ENCODE peak calls at places on chromosomes 16 and 17, in eight cellular contexts. X is heart right ventricle; P is IMR-90; E is PC-3; Z is CD4-positive, alpha-beta memory T cell; M is CD4-positive, CD25-positive, alpha-beta regulatory T cell; D is K562; H is SK-N-SH. B is an unnamed sample.

GRCh38 chr17:65332375-65332774 is 195.2 kb downstream of the RGS9 start:
- DNase-seq in P (peak), Z (no peak), E (peak), D (no peak), H (no peak), X (no peak), M (no peak), B (no peak)

GRCh38 chr17:15946611-15947120 is 1.7 kb downstream of the ADORA2B start:
- DNase-seq in Z (no peak), M (no peak), D (no peak), X (no peak), E (peak), P (no peak), H (no peak), B (no peak)

GRCh38 chr17:28878981-28879380 is 18.6 kb downstream of the FLOT2 start:
- DNase-seq in M (peak), Z (no peak), E (peak), P (peak), X (no peak), H (peak), D (peak), B (no peak)

GRCh38 chr16:81544261-81544660 is 99.7 kb downstream of the CMIP start:
- DNase-seq in P (no peak), H (no peak), M (no peak), D (no peak), E (no peak), X (peak), Z (no peak), B (no peak)

GRCh38 chr17:2198917-2199316 is 104.7 kb downstream of the SMG6 start:
- DNase-seq in H (no peak), P (peak), D (no peak), E (no peak), X (no peak), Z (no peak), M (no peak), B (no peak)

GRCh38 chr16:21159281-21159951 is 942 bp downstream of the LDAF1 start:
- DNase-seq in E (peak), M (peak), X (peak), D (peak), P (no peak), Z (peak), H (peak), B (peak)

GRCh38 chr16:11064202-11064540 is 119.8 kb downstream of the CLEC16A start:
- DNase-seq in P (no peak), H (no peak), E (no peak), Z (no peak), X (no peak), M (no peak), D (no peak), B (no peak)

GRCh38 chr16:31411024-31411845 is 16.9 kb downstream of the COX6A2 start:
- DNase-seq in X (no peak), D (no peak), E (no peak), P (no peak), M (no peak), H (no peak), Z (no peak), B (no peak)

GRCh38 chr17:72975509-72975908 is 117.0 kb downstream of the SLC39A11 start:
- DNase-seq in M (no peak), E (no peak), H (no peak), P (no peak), X (no peak), Z (no peak), D (no peak), B (no peak)

GRCh38 chr17:28326114-28326513 is 7.1 kb downstream of the TMEM97 start:
- DNase-seq in X (no peak), Z (no peak), D (no peak), M (no peak), P (no peak), E (peak), H (no peak), B (no peak)

GRCh38 chr16:3071655-3072054 is 6.2 kb downstream of the IL32 start:
- DNase-seq in D (no peak), M (peak), X (no peak), P (no peak), H (no peak), Z (no peak), E (no peak), B (no peak)

GRCh38 chr17:44774271-44775135 is 15.7 kb downstream of the ADAM11 start:
- DNase-seq in M (peak), D (peak), P (peak), E (peak), H (peak), Z (peak), X (peak), B (no peak)

GRCh38 chr17:2690165-2691068 is 21.1 kb downstream of the CLUH start:
- DNase-seq in D (no peak), P (no peak), E (no peak), Z (no peak), H (peak), X (peak), M (no peak), B (no peak)

GRCh38 chr16:77431131-77431670 is 3.6 kb downstream of the ADAMTS18 start:
- DNase-seq in M (no peak), E (peak), P (no peak), H (no peak), Z (no peak), X (no peak), D (no peak), B (no peak)

GRCh38 chr17:42112552-42113176 is at the start of gene DHX58:
- DNase-seq in X (peak), Z (peak), M (peak), P (peak), H (no peak), D (peak), E (no peak), B (peak)

GRCh38 chr17:30221346-30221745 is 14.2 kb downstream of the SLC6A4 start:
- DNase-seq in M (no peak), D (no peak), P (no peak), X (no peak), H (no peak), Z (no peak), E (no peak), B (no peak)

GRCh38 chr17:58086953-58087352 is 3.7 kb downstream of the DYNLL2 start:
- DNase-seq in Z (no peak), P (no peak), H (no peak), M (no peak), D (no peak), X (no peak), E (no peak), B (no peak)

GRCh38 chr16:56513972-56514371 is 5.9 kb downstream of the BBS2 start:
- DNase-seq in X (peak), D (peak), P (peak), Z (peak), E (peak), H (peak), M (peak), B (peak)

GRCh38 chr17:55402374-55402773 is 19.3 kb downstream of the MMD start:
- DNase-seq in X (no peak), D (no peak), P (peak), M (no peak), H (no peak), E (peak), Z (no peak), B (no peak)

GRCh38 chr16:51374346-51374745 is 223.3 kb upstream of the SALL1 start:
- DNase-seq in D (no peak), M (no peak), X (no peak), P (peak), H (no peak), Z (no peak), E (no peak), B (no peak)

GRCh38 chr16:86884256-86884655 is 305.9 kb downstream of the FOXL1 start:
- DNase-seq in H (no peak), E (no peak), Z (no peak), P (no peak), M (no peak), D (no peak), X (no peak), B (no peak)

GRCh38 chr17:28967240-28968135 is 16.2 kb upstream of the PHF12 start:
- DNase-seq in H (no peak), Z (no peak), D (no peak), P (no peak), E (no peak), M (no peak), X (no peak), B (no peak)

GRCh38 chr17:41394254-41395016 is 3.0 kb downstream of the KRT31 start:
- DNase-seq in Z (no peak), D (no peak), E (peak), P (peak), H (no peak), X (no peak), M (no peak), B (peak)

GRCh38 chr16:84569382-84569987 is 48.4 kb downstream of the COTL1 start:
- DNase-seq in M (no peak), Z (no peak), X (no peak), D (no peak), E (no peak), H (no peak), P (no peak), B (no peak)

GRCh38 chr17:82007495-82008257 is 15.0 kb downstream of the CENPX start:
- DNase-seq in M (no peak), E (no peak), H (no peak), X (no peak), Z (no peak), P (no peak), D (no peak), B (no peak)

GRCh38 chr16:4115209-4115940 is 867 bp downstream of the ADCY9 start:
- DNase-seq in P (peak), E (peak), M (peak), X (peak), Z (peak), H (peak), D (peak), B (no peak)

GRCh38 chr16:3059041-3059722 is 6.3 kb upstream of the IL32 start:
- DNase-seq in M (peak), D (peak), P (peak), E (peak), Z (peak), X (peak), H (peak), B (no peak)

GRCh38 chr16:11151156-11151904 is 104.7 kb downstream of the SOCS1 start:
- DNase-seq in D (no peak), H (peak), P (no peak), Z (no peak), E (no peak), M (no peak), X (no peak), B (no peak)

GRCh38 chr16:82432261-82432660 is 194.5 kb upstream of the CDH13 start:
- DNase-seq in E (no peak), X (no peak), D (no peak), P (no peak), M (no peak), Z (no peak), H (no peak), B (no peak)

GRCh38 chr17:61467416-61468262 is 15.4 kb downstream of the TBX4 start:
- DNase-seq in P (peak), H (peak), X (peak), Z (no peak), D (peak), E (peak), M (no peak), B (no peak)
- H3K27ac ChIP-seq in P (peak), H (no peak), X (no peak), Z (no peak), D (no peak), E (no peak), M (no peak), B (no peak)

DNA sequence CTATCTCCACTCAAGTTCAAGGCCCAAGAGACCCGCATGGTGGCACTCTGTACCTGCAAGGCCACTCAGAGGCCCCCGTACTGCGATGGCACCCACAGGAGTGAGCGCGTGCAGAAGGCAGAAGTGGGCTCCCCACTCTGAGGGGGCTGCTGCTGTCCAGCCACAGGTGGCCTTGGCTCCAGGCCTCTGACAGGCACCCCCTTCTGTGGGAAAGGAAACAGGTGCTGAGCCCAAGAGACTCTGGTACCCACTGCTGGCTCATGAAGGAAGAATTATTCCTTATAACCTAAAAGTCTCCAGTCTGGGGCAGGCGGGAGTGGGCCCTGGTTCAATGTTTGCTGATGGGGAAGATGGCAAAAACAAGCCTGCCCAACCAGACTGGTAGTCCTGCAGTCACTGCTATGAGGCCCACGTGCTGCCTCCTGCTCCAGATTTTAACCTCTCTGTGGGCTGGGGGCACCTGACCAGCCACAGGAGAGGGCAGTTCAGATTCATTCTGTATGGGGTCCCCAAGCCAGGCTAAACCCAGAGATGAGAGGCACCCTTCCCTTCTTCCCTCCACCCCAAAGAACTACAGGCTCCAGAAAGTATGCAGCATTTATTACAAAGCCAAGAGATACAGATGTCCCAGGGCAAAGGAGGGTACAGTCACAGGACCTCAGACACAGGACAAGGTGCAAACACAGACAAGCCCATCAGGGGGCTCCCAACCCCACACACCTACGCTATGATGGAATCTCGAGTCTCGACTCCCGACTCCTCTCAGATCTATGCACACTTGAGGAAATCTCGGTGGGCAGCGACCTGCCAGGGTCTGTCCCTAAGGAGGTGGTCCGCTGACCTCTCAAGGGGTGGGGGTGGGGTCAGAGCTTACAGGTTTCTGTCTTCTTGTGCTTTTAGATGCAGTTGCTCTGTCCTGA is 3.4 kb downstream of the CISD3 start:
- DNase-seq in Z (no peak), X (no peak), M (peak), P (no peak), H (no peak), D (peak), E (peak), B (no peak)
- H3K27ac ChIP-seq in Z (no peak), X (peak), M (no peak), P (no peak), H (no peak), D (no peak), E (no peak), B (no peak)

GRCh38 chr17:66414528-66415175 is 112.2 kb downstream of the PRKCA start:
- DNase-seq in H (no peak), P (no peak), D (no peak), E (no peak), Z (no peak), M (no peak), X (no peak), B (no peak)

GRCh38 chr17:66413564-66414520 is 111.4 kb downstream of the PRKCA start:
- DNase-seq in X (no peak), D (peak), H (no peak), E (no peak), Z (no peak), P (no peak), M (no peak), B (no peak)

GRCh38 chr17:66417300-66417719 is 114.9 kb downstream of the PRKCA start:
- DNase-seq in D (no peak), P (no peak), H (no peak), Z (no peak), M (no peak), X (no peak), E (no peak), B (no peak)

GRCh38 chr17:66416207-66416940 is 114.0 kb downstream of the PRKCA start:
- DNase-seq in E (no peak), D (no peak), Z (no peak), P (no peak), X (no peak), M (no peak), H (no peak), B (no peak)

DNA sequence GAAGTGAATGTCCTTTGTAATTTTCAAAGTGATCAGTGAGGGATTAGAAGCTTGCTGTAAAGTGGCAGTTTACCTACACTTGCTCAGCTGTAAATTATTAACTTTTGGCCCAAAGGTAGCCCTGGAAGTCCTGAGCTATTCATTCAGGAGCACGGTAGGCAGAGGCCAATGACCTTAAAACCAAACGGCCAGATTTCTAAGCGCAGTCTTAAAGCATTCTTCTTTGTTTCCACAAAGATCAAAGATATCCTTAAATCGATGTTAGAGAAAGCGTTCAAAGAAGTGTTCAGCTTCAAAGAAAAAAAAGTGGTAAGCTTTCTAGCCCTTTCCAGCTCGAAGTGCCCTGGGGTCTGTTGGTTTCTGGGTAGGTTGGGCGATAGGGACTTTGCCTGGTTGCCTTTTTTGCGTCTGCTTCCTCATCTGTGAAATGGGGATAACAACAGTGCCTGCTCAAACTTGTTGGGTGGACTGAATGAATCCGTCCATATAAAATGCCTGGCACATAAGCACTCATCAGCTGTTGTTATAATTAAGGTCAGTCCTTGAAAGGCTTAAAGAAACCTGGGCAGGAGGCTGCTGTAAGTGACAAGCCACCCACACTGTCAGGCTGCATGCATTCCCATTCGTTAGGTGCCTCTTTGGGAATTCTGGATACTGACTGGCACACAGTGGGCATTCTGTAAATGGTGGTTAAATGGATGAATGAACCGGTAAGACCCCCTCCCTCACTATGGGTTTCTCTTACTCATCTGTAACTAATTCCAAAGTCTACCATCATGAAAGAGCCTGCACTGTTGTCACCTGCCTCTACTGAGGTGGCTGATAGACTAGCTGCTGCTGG is 113.2 kb downstream of the PRKCA start:
- DNase-seq in Z (no peak), D (no peak), X (no peak), M (no peak), H (no peak), E (no peak), P (no peak), B (no peak)
- H3K27ac ChIP-seq in Z (no peak), D (no peak), X (no peak), M (no peak), H (no peak), E (no peak), P (no peak), B (no peak)

GRCh38 chr17:49439305-49439672 is 24.6 kb upstream of the PHB1 start:
- DNase-seq in H (no peak), Z (no peak), D (no peak), P (no peak), M (no peak), X (no peak), E (no peak), B (no peak)

GRCh38 chr17:49442051-49442450 is 27.4 kb upstream of the PHB1 start:
- DNase-seq in E (no peak), Z (no peak), X (no peak), P (no peak), H (no peak), D (no peak), M (no peak), B (no peak)

GRCh38 chr17:49439673-49440571 is 25.2 kb upstream of the PHB1 start:
- DNase-seq in E (no peak), X (no peak), M (no peak), Z (no peak), H (no peak), D (no peak), P (peak), B (no peak)

GRCh38 chr17:49438885-49439284 is 24.2 kb upstream of the PHB1 start:
- DNase-seq in D (no peak), E (no peak), P (no peak), H (peak), X (no peak), M (no peak), Z (no peak), B (no peak)

GRCh38 chr17:49440581-49440980 is 25.9 kb upstream of the PHB1 start:
- DNase-seq in Z (no peak), E (no peak), D (no peak), X (no peak), P (no peak), H (no peak), M (no peak), B (no peak)
- H3K27ac ChIP-seq in Z (no peak), E (no peak), D (no peak), X (no peak), P (no peak), H (no peak), M (no peak), B (no peak)

B was measured in epithelial cell of prostate.